ENCODE peak calls at places on chromosomes 6 and 20, in six cellular contexts. D is HepG2; M is effector memory CD4-positive, alpha-beta T cell; F is heart right ventricle; I is coronary artery; R is fibroblast of villous mesenchyme. O is an unnamed sample.

GRCh38 chr20:38186788-38187221 is 21.7 kb upstream of the TGM2 start:
- DNase-seq in M (no peak), I (no peak), D (no peak), R (no peak), F (no peak), O (no peak)

GRCh38 chr20:14488756-14489479 is 151.5 kb upstream of the FLRT3 start:
- DNase-seq in D (no peak), I (no peak), M (no peak), R (no peak), F (no peak), O (no peak)

GRCh38 chr6:16228709-16229665 is 9.4 kb upstream of the GMPR start:
- DNase-seq in M (no peak), D (no peak), R (no peak), I (no peak), F (no peak), O (no peak)

GRCh38 chr6:159170333-159170672 is 1.1 kb downstream of the FNDC1 start:
- DNase-seq in I (no peak), F (no peak), M (no peak), D (no peak), R (peak), O (no peak)

GRCh38 chr20:50598074-50598473 is 87.9 kb downstream of the PTPN1 start:
- DNase-seq in I (no peak), M (no peak), R (no peak), F (no peak), D (no peak), O (no peak)

GRCh38 chr6:133551847-133552331 is 310.7 kb downstream of the EYA4 start:
- DNase-seq in M (no peak), D (no peak), F (peak), R (peak), I (no peak), O (no peak)

GRCh38 chr6:20403766-20404640 is 2.3 kb downstream of the E2F3 start:
- DNase-seq in I (no peak), F (peak), D (peak), M (no peak), R (peak), O (peak)

GRCh38 chr20:24132246-24132645 is 143.7 kb upstream of the GGTLC1 start:
- DNase-seq in R (no peak), M (no peak), F (no peak), I (no peak), D (no peak), O (no peak)

GRCh38 chr20:52446421-52447231 is 255.0 kb upstream of the ZFP64 start:
- DNase-seq in I (no peak), F (no peak), D (no peak), M (no peak), R (no peak), O (no peak)

O was measured in KG1.